ENCODE peak calls at places on chromosome 3, in nine cellular contexts. One of them, this sample, is unnamed.

GRCh38 chr3:59885907-59886400 is 836.1 kb upstream of the CFAP20DC start:
- DNase-seq in astrocyte: no peak
- DNase-seq in NCI-H748 treated with DMSO at 0.1 percent for 48 hours: no peak
- DNase-seq in globus pallidus: no peak
- DNase-seq in activated CD4-positive, alpha-beta T cell treated with anti-CD3 and anti-CD28 coated beads, Interleukin-2, amount 50 U/mL, for 24 hours: no peak
- DNase-seq in GM12878: no peak
- DNase-seq in activated CD8-positive, alpha-beta memory T cell treated with anti-CD3 and anti-CD28 coated beads, Interleukin-2, amount 50 U/mL, for 4 hours: no peak
- DNase-seq in iris pigment epithelial cell: no peak
- DNase-seq in glutamatergic neuron: no peak
- DNase-seq in this sample: no peak

GRCh38 chr3:28101672-28102071 is 139.7 kb upstream of the CMC1 start:
- DNase-seq in NCI-H748 treated with DMSO at 0.1 percent for 48 hours: no peak
- DNase-seq in iris pigment epithelial cell: no peak
- DNase-seq in astrocyte: no peak
- DNase-seq in activated CD8-positive, alpha-beta memory T cell treated with anti-CD3 and anti-CD28 coated beads, Interleukin-2, amount 50 U/mL, for 4 hours: no peak
- DNase-seq in GM12878: no peak
- DNase-seq in activated CD4-positive, alpha-beta T cell treated with anti-CD3 and anti-CD28 coated beads, Interleukin-2, amount 50 U/mL, for 24 hours: no peak
- DNase-seq in glutamatergic neuron: no peak
- DNase-seq in globus pallidus: no peak
- DNase-seq in this sample: no peak

GRCh38 chr3:178451799-178452198 is 84.4 kb upstream of the KCNMB2 start:
- DNase-seq in GM12878: no peak
- DNase-seq in astrocyte: no peak
- DNase-seq in glutamatergic neuron: no peak
- DNase-seq in activated CD8-positive, alpha-beta memory T cell treated with anti-CD3 and anti-CD28 coated beads, Interleukin-2, amount 50 U/mL, for 4 hours: no peak
- DNase-seq in iris pigment epithelial cell: no peak
- DNase-seq in globus pallidus: no peak
- DNase-seq in activated CD4-positive, alpha-beta T cell treated with anti-CD3 and anti-CD28 coated beads, Interleukin-2, amount 50 U/mL, for 24 hours: no peak
- DNase-seq in NCI-H748 treated with DMSO at 0.1 percent for 48 hours: peak
- DNase-seq in this sample: no peak

GRCh38 chr3:59271971-59272370 is 222.1 kb upstream of the CFAP20DC start:
- DNase-seq in activated CD4-positive, alpha-beta T cell treated with anti-CD3 and anti-CD28 coated beads, Interleukin-2, amount 50 U/mL, for 24 hours: no peak
- DNase-seq in glutamatergic neuron: no peak
- DNase-seq in activated CD8-positive, alpha-beta memory T cell treated with anti-CD3 and anti-CD28 coated beads, Interleukin-2, amount 50 U/mL, for 4 hours: no peak
- DNase-seq in GM12878: no peak
- DNase-seq in iris pigment epithelial cell: no peak
- DNase-seq in astrocyte: no peak
- DNase-seq in globus pallidus: no peak
- DNase-seq in NCI-H748 treated with DMSO at 0.1 percent for 48 hours: no peak
- DNase-seq in this sample: no peak

GRCh38 chr3:57544181-57545125 is at the start of gene DNAH12:
- DNase-seq in NCI-H748 treated with DMSO at 0.1 percent for 48 hours: peak
- DNase-seq in activated CD4-positive, alpha-beta T cell treated with anti-CD3 and anti-CD28 coated beads, Interleukin-2, amount 50 U/mL, for 24 hours: no peak
- DNase-seq in iris pigment epithelial cell: no peak
- DNase-seq in glutamatergic neuron: peak
- DNase-seq in globus pallidus: no peak
- DNase-seq in GM12878: no peak
- DNase-seq in astrocyte: peak
- DNase-seq in activated CD8-positive, alpha-beta memory T cell treated with anti-CD3 and anti-CD28 coated beads, Interleukin-2, amount 50 U/mL, for 4 hours: no peak
- DNase-seq in this sample: no peak

GRCh38 chr3:129793947-129794318 is 99.6 kb downstream of the TMCC1 start:
- DNase-seq in iris pigment epithelial cell: no peak
- DNase-seq in astrocyte: no peak
- DNase-seq in GM12878: no peak
- DNase-seq in activated CD4-positive, alpha-beta T cell treated with anti-CD3 and anti-CD28 coated beads, Interleukin-2, amount 50 U/mL, for 24 hours: no peak
- DNase-seq in glutamatergic neuron: peak
- DNase-seq in activated CD8-positive, alpha-beta memory T cell treated with anti-CD3 and anti-CD28 coated beads, Interleukin-2, amount 50 U/mL, for 4 hours: no peak
- DNase-seq in globus pallidus: peak
- DNase-seq in NCI-H748 treated with DMSO at 0.1 percent for 48 hours: no peak
- DNase-seq in this sample: no peak

GRCh38 chr3:107657971-107658370 is 135.2 kb downstream of the BBX start:
- DNase-seq in glutamatergic neuron: no peak
- DNase-seq in iris pigment epithelial cell: peak
- DNase-seq in activated CD8-positive, alpha-beta memory T cell treated with anti-CD3 and anti-CD28 coated beads, Interleukin-2, amount 50 U/mL, for 4 hours: no peak
- DNase-seq in globus pallidus: no peak
- DNase-seq in GM12878: no peak
- DNase-seq in activated CD4-positive, alpha-beta T cell treated with anti-CD3 and anti-CD28 coated beads, Interleukin-2, amount 50 U/mL, for 24 hours: no peak
- DNase-seq in astrocyte: no peak
- DNase-seq in NCI-H748 treated with DMSO at 0.1 percent for 48 hours: no peak
- DNase-seq in this sample: peak

GRCh38 chr3:170802164-170803151 is 67.5 kb downstream of the RPL22L1 start:
- DNase-seq in GM12878: no peak
- DNase-seq in astrocyte: peak
- DNase-seq in globus pallidus: no peak
- DNase-seq in activated CD8-positive, alpha-beta memory T cell treated with anti-CD3 and anti-CD28 coated beads, Interleukin-2, amount 50 U/mL, for 4 hours: no peak
- DNase-seq in NCI-H748 treated with DMSO at 0.1 percent for 48 hours: no peak
- DNase-seq in iris pigment epithelial cell: peak
- DNase-seq in glutamatergic neuron: no peak
- DNase-seq in activated CD4-positive, alpha-beta T cell treated with anti-CD3 and anti-CD28 coated beads, Interleukin-2, amount 50 U/mL, for 24 hours: no peak
- DNase-seq in this sample: peak

GRCh38 chr3:195254454-195255175 is 16.3 kb downstream of the XXYLT1 start:
- DNase-seq in NCI-H748 treated with DMSO at 0.1 percent for 48 hours: no peak
- DNase-seq in astrocyte: no peak
- DNase-seq in activated CD8-positive, alpha-beta memory T cell treated with anti-CD3 and anti-CD28 coated beads, Interleukin-2, amount 50 U/mL, for 4 hours: no peak
- DNase-seq in iris pigment epithelial cell: no peak
- DNase-seq in globus pallidus: no peak
- DNase-seq in glutamatergic neuron: no peak
- DNase-seq in activated CD4-positive, alpha-beta T cell treated with anti-CD3 and anti-CD28 coated beads, Interleukin-2, amount 50 U/mL, for 24 hours: no peak
- DNase-seq in GM12878: no peak
- DNase-seq in this sample: no peak

GRCh38 chr3:146326875-146327543 is 76.1 kb upstream of the PLSCR4 start:
- DNase-seq in globus pallidus: peak
- DNase-seq in astrocyte: peak
- DNase-seq in glutamatergic neuron: no peak
- DNase-seq in activated CD4-positive, alpha-beta T cell treated with anti-CD3 and anti-CD28 coated beads, Interleukin-2, amount 50 U/mL, for 24 hours: no peak
- DNase-seq in iris pigment epithelial cell: peak
- DNase-seq in NCI-H748 treated with DMSO at 0.1 percent for 48 hours: peak
- DNase-seq in activated CD8-positive, alpha-beta memory T cell treated with anti-CD3 and anti-CD28 coated beads, Interleukin-2, amount 50 U/mL, for 4 hours: no peak
- DNase-seq in GM12878: no peak
- DNase-seq in this sample: no peak

GRCh38 chr3:143170676-143171075 is 51.1 kb downstream of the CHST2 start:
- DNase-seq in activated CD8-positive, alpha-beta memory T cell treated with anti-CD3 and anti-CD28 coated beads, Interleukin-2, amount 50 U/mL, for 4 hours: no peak
- DNase-seq in astrocyte: peak
- DNase-seq in GM12878: no peak
- DNase-seq in activated CD4-positive, alpha-beta T cell treated with anti-CD3 and anti-CD28 coated beads, Interleukin-2, amount 50 U/mL, for 24 hours: no peak
- DNase-seq in glutamatergic neuron: no peak
- DNase-seq in globus pallidus: no peak
- DNase-seq in iris pigment epithelial cell: peak
- DNase-seq in NCI-H748 treated with DMSO at 0.1 percent for 48 hours: no peak
- DNase-seq in this sample: peak

GRCh38 chr3:127588675-127589577 is 1.6 kb downstream of the TPRA1 start:
- DNase-seq in NCI-H748 treated with DMSO at 0.1 percent for 48 hours: no peak
- DNase-seq in globus pallidus: no peak
- DNase-seq in iris pigment epithelial cell: peak
- DNase-seq in GM12878: no peak
- DNase-seq in astrocyte: peak
- DNase-seq in activated CD8-positive, alpha-beta memory T cell treated with anti-CD3 and anti-CD28 coated beads, Interleukin-2, amount 50 U/mL, for 4 hours: no peak
- DNase-seq in glutamatergic neuron: no peak
- DNase-seq in activated CD4-positive, alpha-beta T cell treated with anti-CD3 and anti-CD28 coated beads, Interleukin-2, amount 50 U/mL, for 24 hours: no peak
- DNase-seq in this sample: peak

GRCh38 chr3:142586803-142587406 is 8.4 kb upstream of the ATR start:
- DNase-seq in glutamatergic neuron: no peak
- DNase-seq in GM12878: no peak
- DNase-seq in activated CD8-positive, alpha-beta memory T cell treated with anti-CD3 and anti-CD28 coated beads, Interleukin-2, amount 50 U/mL, for 4 hours: no peak
- DNase-seq in NCI-H748 treated with DMSO at 0.1 percent for 48 hours: peak
- DNase-seq in globus pallidus: peak
- DNase-seq in iris pigment epithelial cell: peak
- DNase-seq in astrocyte: peak
- DNase-seq in activated CD4-positive, alpha-beta T cell treated with anti-CD3 and anti-CD28 coated beads, Interleukin-2, amount 50 U/mL, for 24 hours: no peak
- DNase-seq in this sample: peak

GRCh38 chr3:13378155-13378554 is 42.0 kb downstream of the NUP210 start:
- DNase-seq in GM12878: peak
- DNase-seq in NCI-H748 treated with DMSO at 0.1 percent for 48 hours: no peak
- DNase-seq in activated CD4-positive, alpha-beta T cell treated with anti-CD3 and anti-CD28 coated beads, Interleukin-2, amount 50 U/mL, for 24 hours: no peak
- DNase-seq in iris pigment epithelial cell: peak
- DNase-seq in glutamatergic neuron: no peak
- DNase-seq in globus pallidus: no peak
- DNase-seq in activated CD8-positive, alpha-beta memory T cell treated with anti-CD3 and anti-CD28 coated beads, Interleukin-2, amount 50 U/mL, for 4 hours: no peak
- DNase-seq in astrocyte: peak
- DNase-seq in this sample: no peak

GRCh38 chr3:106176734-106177133 is 307.9 kb upstream of the CBLB start:
- DNase-seq in iris pigment epithelial cell: peak
- DNase-seq in NCI-H748 treated with DMSO at 0.1 percent for 48 hours: no peak
- DNase-seq in globus pallidus: no peak
- DNase-seq in astrocyte: peak
- DNase-seq in activated CD8-positive, alpha-beta memory T cell treated with anti-CD3 and anti-CD28 coated beads, Interleukin-2, amount 50 U/mL, for 4 hours: peak
- DNase-seq in activated CD4-positive, alpha-beta T cell treated with anti-CD3 and anti-CD28 coated beads, Interleukin-2, amount 50 U/mL, for 24 hours: peak
- DNase-seq in glutamatergic neuron: no peak
- DNase-seq in GM12878: peak
- DNase-seq in this sample: no peak

GRCh38 chr3:194688207-194688711 is 2.6 kb downstream of the FAM43A start:
- DNase-seq in GM12878: no peak
- DNase-seq in globus pallidus: no peak
- DNase-seq in iris pigment epithelial cell: no peak
- DNase-seq in glutamatergic neuron: peak
- DNase-seq in astrocyte: no peak
- DNase-seq in NCI-H748 treated with DMSO at 0.1 percent for 48 hours: peak
- DNase-seq in activated CD8-positive, alpha-beta memory T cell treated with anti-CD3 and anti-CD28 coated beads, Interleukin-2, amount 50 U/mL, for 4 hours: no peak
- DNase-seq in activated CD4-positive, alpha-beta T cell treated with anti-CD3 and anti-CD28 coated beads, Interleukin-2, amount 50 U/mL, for 24 hours: no peak
- DNase-seq in this sample: no peak

GRCh38 chr3:55659701-55660100 is 172.6 kb upstream of the WNT5A start:
- DNase-seq in NCI-H748 treated with DMSO at 0.1 percent for 48 hours: no peak
- DNase-seq in glutamatergic neuron: no peak
- DNase-seq in iris pigment epithelial cell: no peak
- DNase-seq in astrocyte: no peak
- DNase-seq in globus pallidus: no peak
- DNase-seq in GM12878: no peak
- DNase-seq in activated CD8-positive, alpha-beta memory T cell treated with anti-CD3 and anti-CD28 coated beads, Interleukin-2, amount 50 U/mL, for 4 hours: no peak
- DNase-seq in activated CD4-positive, alpha-beta T cell treated with anti-CD3 and anti-CD28 coated beads, Interleukin-2, amount 50 U/mL, for 24 hours: no peak
- DNase-seq in this sample: no peak